ENCODE peak calls at places on chromosomes 6 and 20, in six cellular contexts. One of them, this sample, is unnamed. For H3K36me3, the result is how much of the 10 kb centered on the place peaks cover.

GRCh38 chr20:44166477-44166876 is 20.5 kb downstream of the JPH2 start:
- DNase-seq in thoracic aorta: no peak
- DNase-seq in heart right ventricle: no peak
- DNase-seq in tibial nerve: no peak
- DNase-seq in lung: no peak
- DNase-seq in SJSA1: peak
- DNase-seq in this sample: peak

GRCh38 chr20:18443841-18444240 is 23.0 kb downstream of the DZANK1 start:
- DNase-seq in thoracic aorta: no peak
- DNase-seq in heart right ventricle: no peak
- DNase-seq in lung: no peak
- DNase-seq in SJSA1: no peak
- DNase-seq in tibial nerve: no peak
- DNase-seq in this sample: no peak

GRCh38 chr6:84278311-84278710 is 50.9 kb upstream of the CEP162 start:
- DNase-seq in heart right ventricle: no peak
- DNase-seq in tibial nerve: no peak
- DNase-seq in lung: no peak
- DNase-seq in thoracic aorta: no peak
- DNase-seq in SJSA1: no peak
- DNase-seq in this sample: no peak

GRCh38 chr6:113731528-113731927 is 125.6 kb upstream of the MARCKS start:
- DNase-seq in lung: no peak
- DNase-seq in tibial nerve: no peak
- DNase-seq in heart right ventricle: no peak
- DNase-seq in SJSA1: no peak
- DNase-seq in thoracic aorta: no peak
- DNase-seq in this sample: no peak

GRCh38 chr6:170129691-170130171 is 161.1 kb downstream of the DLL1 start:
- DNase-seq in SJSA1: no peak
- DNase-seq in thoracic aorta: no peak
- DNase-seq in heart right ventricle: peak
- DNase-seq in lung: no peak
- DNase-seq in tibial nerve: no peak
- DNase-seq in this sample: peak

GRCh38 chr20:50146732-50147662 is 6.5 kb downstream of the PEDS1 start:
- DNase-seq in tibial nerve: no peak
- DNase-seq in lung: peak
- DNase-seq in SJSA1: peak
- DNase-seq in thoracic aorta: no peak
- DNase-seq in heart right ventricle: no peak
- DNase-seq in this sample: no peak

GRCh38 chr6:16146527-16146955 is 17.7 kb downstream of the MYLIP start:
- DNase-seq in SJSA1: no peak
- DNase-seq in tibial nerve: no peak
- DNase-seq in heart right ventricle: no peak
- DNase-seq in thoracic aorta: no peak
- DNase-seq in lung: no peak
- DNase-seq in this sample: no peak

GRCh38 chr6:41878961-41879405 is 16.2 kb downstream of the USP49 start:
- DNase-seq in SJSA1: peak
- DNase-seq in lung: no peak
- DNase-seq in heart right ventricle: no peak
- DNase-seq in thoracic aorta: no peak
- DNase-seq in tibial nerve: no peak
- DNase-seq in this sample: no peak

GRCh38 chr6:45387236-45387635 is 9.5 kb upstream of the SUPT3H start:
- DNase-seq in SJSA1: peak
- DNase-seq in heart right ventricle: no peak
- DNase-seq in tibial nerve: no peak
- DNase-seq in thoracic aorta: no peak
- DNase-seq in lung: no peak
- DNase-seq in this sample: no peak

GRCh38 chr20:59177266-59178250 is 13.9 kb downstream of the ZNF831 start:
- DNase-seq in SJSA1: no peak
- DNase-seq in lung: no peak
- DNase-seq in tibial nerve: no peak
- DNase-seq in thoracic aorta: no peak
- DNase-seq in heart right ventricle: no peak
- DNase-seq in this sample: no peak

GRCh38 chr20:46056970-46057855 is 28.2 kb downstream of the SLC12A5 start:
- DNase-seq in SJSA1: peak
- DNase-seq in lung: no peak
- DNase-seq in thoracic aorta: no peak
- DNase-seq in tibial nerve: peak
- DNase-seq in heart right ventricle: peak
- DNase-seq in this sample: peak

GRCh38 chr6:149060300-149060984 is 257.1 kb upstream of the TAB2 start:
- DNase-seq in tibial nerve: no peak
- DNase-seq in SJSA1: no peak
- DNase-seq in thoracic aorta: no peak
- DNase-seq in lung: no peak
- DNase-seq in heart right ventricle: peak
- DNase-seq in this sample: peak

GRCh38 chr20:37369846-37370245 is 23.9 kb downstream of the SRC start:
- DNase-seq in lung: no peak
- DNase-seq in heart right ventricle: no peak
- DNase-seq in SJSA1: no peak
- DNase-seq in thoracic aorta: no peak
- DNase-seq in tibial nerve: no peak
- DNase-seq in this sample: no peak

GRCh38 chr6:31805939-31806469 is 762 bp downstream of the LSM2 start:
- DNase-seq in thoracic aorta: no peak
- DNase-seq in SJSA1: no peak
- DNase-seq in lung: no peak
- DNase-seq in heart right ventricle: no peak
- DNase-seq in tibial nerve: no peak
- DNase-seq in this sample: no peak

GRCh38 chr20:61941721-61942405 is 123.8 kb downstream of the TAF4 start:
- DNase-seq in SJSA1: no peak
- DNase-seq in lung: no peak
- DNase-seq in tibial nerve: no peak
- DNase-seq in thoracic aorta: no peak
- DNase-seq in heart right ventricle: peak
- DNase-seq in this sample: peak

GRCh38 chr6:43096451-43097097 is 20.5 kb downstream of the PTK7 start:
- DNase-seq in heart right ventricle: no peak
- DNase-seq in tibial nerve: no peak
- DNase-seq in SJSA1: no peak
- DNase-seq in thoracic aorta: no peak
- DNase-seq in lung: peak
- DNase-seq in this sample: no peak

GRCh38 chr6:75855047-75855446 is 106.0 kb downstream of the MYO6 start:
- DNase-seq in SJSA1: no peak
- DNase-seq in tibial nerve: peak
- DNase-seq in lung: no peak
- DNase-seq in thoracic aorta: no peak
- DNase-seq in heart right ventricle: no peak
- DNase-seq in this sample: no peak

GRCh38 chr20:44901972-44902371 is 7.9 kb upstream of the PABPC1L start:
- DNase-seq in SJSA1: no peak
- DNase-seq in lung: no peak
- DNase-seq in heart right ventricle: no peak
- DNase-seq in tibial nerve: no peak
- DNase-seq in thoracic aorta: no peak
- DNase-seq in this sample: no peak

GRCh38 chr6:111812080-111813038 is 60.9 kb downstream of the FYN start:
- DNase-seq in thoracic aorta: no peak
- DNase-seq in SJSA1: no peak
- DNase-seq in heart right ventricle: no peak
- DNase-seq in tibial nerve: no peak
- DNase-seq in lung: no peak
- DNase-seq in this sample: no peak

GRCh38 chr20:47027042-47027441 is 132.4 kb downstream of the EYA2 start:
- DNase-seq in lung: no peak
- DNase-seq in SJSA1: no peak
- DNase-seq in thoracic aorta: no peak
- DNase-seq in tibial nerve: no peak
- DNase-seq in heart right ventricle: no peak
- DNase-seq in this sample: no peak

GRCh38 chr20:57007171-57007540 is 259.3 kb downstream of the BMP7 start:
- DNase-seq in thoracic aorta: no peak
- DNase-seq in SJSA1: no peak
- DNase-seq in heart right ventricle: no peak
- DNase-seq in lung: no peak
- DNase-seq in tibial nerve: no peak
- DNase-seq in this sample: no peak

GRCh38 chr20:25310268-25310920 is 62.5 kb downstream of the PYGB start:
- DNase-seq in heart right ventricle: no peak
- DNase-seq in SJSA1: peak
- DNase-seq in lung: peak
- DNase-seq in tibial nerve: peak
- DNase-seq in thoracic aorta: no peak
- DNase-seq in this sample: no peak

GRCh38 chr20:44650777-44651493 is 564 bp downstream of the ADA start:
- DNase-seq in lung: no peak
- DNase-seq in heart right ventricle: peak
- DNase-seq in SJSA1: no peak
- DNase-seq in tibial nerve: no peak
- DNase-seq in thoracic aorta: no peak
- DNase-seq in this sample: peak

GRCh38 chr20:38804682-38805501 is 605 bp upstream of the PPP1R16B start:
- DNase-seq in SJSA1: no peak
- DNase-seq in tibial nerve: no peak
- DNase-seq in heart right ventricle: peak
- DNase-seq in lung: no peak
- DNase-seq in thoracic aorta: no peak
- DNase-seq in this sample: no peak

GRCh38 chr20:1805161-1805581 is 90.0 kb upstream of the SIRPA start:
- DNase-seq in thoracic aorta: no peak
- DNase-seq in heart right ventricle: no peak
- DNase-seq in lung: no peak
- DNase-seq in tibial nerve: no peak
- DNase-seq in SJSA1: no peak
- DNase-seq in this sample: no peak

GRCh38 chr6:105167987-105168386 is 11.8 kb downstream of the POPDC3 start:
- DNase-seq in SJSA1: no peak
- DNase-seq in tibial nerve: no peak
- DNase-seq in thoracic aorta: no peak
- DNase-seq in lung: no peak
- DNase-seq in heart right ventricle: no peak
- DNase-seq in this sample: no peak

GRCh38 chr6:136517002-136517401 is 33.2 kb downstream of the MAP7 start:
- DNase-seq in SJSA1: no peak
- DNase-seq in heart right ventricle: no peak
- DNase-seq in thoracic aorta: no peak
- DNase-seq in tibial nerve: no peak
- DNase-seq in lung: no peak
- DNase-seq in this sample: no peak

GRCh38 chr20:63321148-63321831 is 28.3 kb downstream of the COL20A1 start:
- DNase-seq in lung: no peak
- DNase-seq in SJSA1: no peak
- DNase-seq in heart right ventricle: peak
- DNase-seq in tibial nerve: no peak
- DNase-seq in thoracic aorta: no peak
- DNase-seq in this sample: peak

DNA sequence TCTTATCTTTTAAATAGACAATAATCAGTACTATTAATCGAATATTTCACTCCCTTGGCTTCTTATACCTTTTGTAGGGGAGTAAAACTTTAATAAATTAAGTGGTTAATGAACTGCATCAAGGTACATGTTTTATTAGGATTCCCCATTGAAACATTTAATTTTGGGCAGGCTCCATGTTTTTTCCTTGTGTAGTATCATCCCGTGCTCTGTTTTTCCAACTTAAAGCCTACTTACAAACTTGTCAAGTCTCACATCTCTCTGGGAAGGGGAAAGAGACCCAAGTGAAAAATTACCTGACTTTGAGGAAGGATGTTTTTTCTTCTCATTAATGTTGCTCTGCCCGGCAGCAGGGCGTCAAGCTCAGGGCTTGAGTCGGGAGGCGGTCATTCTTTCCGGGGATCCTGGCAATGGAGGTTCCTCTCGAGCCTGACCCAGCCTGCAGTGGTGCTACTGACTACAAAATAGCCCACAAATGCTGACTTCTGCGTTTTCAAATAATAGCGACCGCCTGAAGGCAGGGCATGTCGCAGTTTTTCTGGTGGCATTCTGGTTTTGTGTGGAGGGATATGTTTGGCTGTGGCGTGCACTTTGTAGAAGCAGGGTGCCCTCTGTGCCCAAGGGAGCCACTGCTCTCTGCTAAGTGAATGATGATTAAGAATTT is 2.4 kb downstream of the DSP start:
- DNase-seq in SJSA1: peak
- DNase-seq in lung: no peak
- DNase-seq in heart right ventricle: no peak
- DNase-seq in thoracic aorta: no peak
- DNase-seq in tibial nerve: no peak
- DNase-seq in this sample: no peak
- H3K4me3 ChIP-seq in SJSA1: no peak
- H3K4me3 ChIP-seq in lung: no peak
- H3K4me3 ChIP-seq in heart right ventricle: peak
- H3K4me3 ChIP-seq in thoracic aorta: no peak
- H3K4me3 ChIP-seq in tibial nerve: no peak
- H3K4me3 ChIP-seq in this sample: peak

GRCh38 chr6:145948328-145948727 is 15.8 kb downstream of the SHPRH start:
- DNase-seq in SJSA1: no peak
- DNase-seq in tibial nerve: no peak
- DNase-seq in heart right ventricle: no peak
- DNase-seq in lung: no peak
- DNase-seq in thoracic aorta: no peak
- DNase-seq in this sample: no peak
- H3K36me3 ChIP-seq in SJSA1: under half
- H3K36me3 ChIP-seq in tibial nerve: half or more
- H3K36me3 ChIP-seq in heart right ventricle: half or more
- H3K36me3 ChIP-seq in lung: under half
- H3K36me3 ChIP-seq in thoracic aorta: under half
- H3K36me3 ChIP-seq in this sample: half or more

GRCh38 chr6:3386374-3386857 is 70.4 kb downstream of the SLC22A23 start:
- DNase-seq in thoracic aorta: no peak
- DNase-seq in SJSA1: no peak
- DNase-seq in heart right ventricle: no peak
- DNase-seq in tibial nerve: no peak
- DNase-seq in lung: no peak
- DNase-seq in this sample: no peak
- H3K4me3 ChIP-seq in thoracic aorta: no peak
- H3K4me3 ChIP-seq in SJSA1: no peak
- H3K4me3 ChIP-seq in heart right ventricle: no peak
- H3K4me3 ChIP-seq in tibial nerve: no peak
- H3K4me3 ChIP-seq in lung: no peak
- H3K4me3 ChIP-seq in this sample: no peak

DNA sequence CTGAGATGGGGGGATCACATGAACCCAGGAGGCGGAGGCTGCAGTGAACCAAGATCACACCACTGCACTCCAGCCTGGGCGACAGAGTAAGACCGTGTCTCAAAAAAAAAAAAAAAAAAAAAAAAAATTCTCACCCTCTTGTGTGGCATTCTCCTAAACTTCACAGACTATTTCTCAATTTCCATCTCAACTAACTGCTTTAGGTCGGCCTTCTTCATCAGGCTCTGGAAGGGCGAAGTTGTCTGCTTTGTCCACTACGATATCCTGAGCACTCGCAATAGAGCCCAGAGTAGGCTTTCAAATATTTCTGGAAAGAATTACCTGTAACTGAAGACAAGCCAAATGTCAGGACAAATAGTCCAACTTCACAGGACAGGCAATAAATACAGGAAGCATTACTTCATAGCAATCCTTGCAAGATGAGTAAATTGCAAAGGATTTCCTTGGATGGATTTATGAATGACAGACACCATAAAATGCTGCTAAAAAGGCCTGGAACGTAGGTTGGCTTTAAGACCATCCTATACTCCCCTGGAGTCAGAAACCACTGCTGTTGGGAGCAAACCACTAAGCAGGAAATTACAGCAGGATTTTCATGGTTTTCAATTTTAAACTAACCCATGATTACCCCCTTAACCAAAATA is 116.3 kb upstream of the SLC2A12 start:
- DNase-seq in tibial nerve: no peak
- DNase-seq in heart right ventricle: no peak
- DNase-seq in thoracic aorta: no peak
- DNase-seq in SJSA1: no peak
- DNase-seq in lung: no peak
- DNase-seq in this sample: no peak
- H3K36me3 ChIP-seq in tibial nerve: half or more
- H3K36me3 ChIP-seq in heart right ventricle: half or more
- H3K36me3 ChIP-seq in thoracic aorta: under half
- H3K36me3 ChIP-seq in SJSA1: half or more
- H3K36me3 ChIP-seq in lung: under half
- H3K36me3 ChIP-seq in this sample: half or more